ENCODE peak calls at places on chromosomes 11 and 22, in seven cellular contexts. E is neuronal stem cell, I is mesendoderm, R is H1, V is H9, D is mesenchymal stem cell, X is trophoblast cell. L is an unnamed sample.

GRCh38 chr11:43269229-43269928 is 42.4 kb upstream of the API5 start:
- DNase-seq in X (no peak), I (peak), D (no peak), E (no peak), V (peak), R (no peak), L (no peak)

GRCh38 chr11:4643682-4644081 is at the start of gene OR51E1:
- DNase-seq in X (no peak), D (no peak), E (no peak), R (no peak), V (no peak), I (no peak), L (no peak)

GRCh38 chr22:30552719-30553118 is 6.2 kb upstream of the SEC14L6 start:
- DNase-seq in I (no peak), E (no peak), D (no peak), V (no peak), R (no peak), X (no peak), L (no peak)

GRCh38 chr22:27676545-27677188 is 124.9 kb downstream of the MN1 start:
- DNase-seq in X (no peak), D (no peak), R (no peak), E (no peak), I (no peak), V (no peak), L (no peak)

GRCh38 chr11:86167499-86168161 is 76.9 kb upstream of the EED start:
- DNase-seq in V (no peak), E (no peak), X (no peak), R (no peak), D (peak), I (no peak), L (no peak)

GRCh38 chr11:65625628-65626342 is 10.2 kb downstream of the PCNX3 start:
- DNase-seq in V (peak), R (no peak), D (no peak), E (no peak), I (peak), X (no peak), L (no peak)

GRCh38 chr11:77470504-77470903 is 3.4 kb downstream of the PAK1 start:
- DNase-seq in D (no peak), X (no peak), E (no peak), V (no peak), I (peak), R (no peak), L (no peak)

GRCh38 chr11:132655187-132655855 is 877.0 kb downstream of the OPCML start:
- DNase-seq in V (no peak), D (no peak), X (no peak), R (no peak), I (no peak), E (no peak), L (no peak)

GRCh38 chr11:44446996-44447771 is 118.3 kb upstream of the CD82 start:
- DNase-seq in I (no peak), X (no peak), R (no peak), E (no peak), D (no peak), V (no peak), L (no peak)

GRCh38 chr22:27983361-27983791 is 64.3 kb upstream of the PITPNB start:
- DNase-seq in E (no peak), X (no peak), V (peak), I (no peak), D (no peak), R (no peak), L (no peak)

GRCh38 chr11:77299528-77299993 is 1.9 kb downstream of the GDPD4 start:
- DNase-seq in X (no peak), V (no peak), I (no peak), D (no peak), R (no peak), E (no peak), L (peak)

GRCh38 chr11:10268746-10269487 is 25.1 kb downstream of the SBF2 start:
- DNase-seq in R (no peak), D (peak), X (no peak), I (no peak), V (no peak), E (no peak), L (peak)

GRCh38 chr11:71140206-71140919 is 112.0 kb downstream of the SHANK2 start:
- DNase-seq in R (no peak), D (no peak), X (no peak), V (no peak), I (no peak), E (no peak), L (no peak)

GRCh38 chr11:88016392-88017020 is 158.7 kb downstream of the RAB38 start:
- DNase-seq in I (peak), R (peak), E (peak), V (peak), X (peak), D (peak), L (peak)

GRCh38 chr11:103016031-103016430 is 60.5 kb upstream of the MMP13 start:
- DNase-seq in R (no peak), D (no peak), I (no peak), X (no peak), E (no peak), V (no peak), L (no peak)

GRCh38 chr11:8693555-8693954 is 11.0 kb downstream of the RPL27A start:
- DNase-seq in V (no peak), I (no peak), X (no peak), E (no peak), R (no peak), D (no peak), L (no peak)

GRCh38 chr11:17683378-17684161 is 35.8 kb upstream of the MYOD1 start:
- DNase-seq in R (no peak), X (peak), E (no peak), I (peak), V (no peak), D (peak), L (peak)

GRCh38 chr11:78402842-78403241 is 14.8 kb downstream of the GAB2 start:
- DNase-seq in R (no peak), V (no peak), E (no peak), D (no peak), I (no peak), X (no peak), L (no peak)

GRCh38 chr11:210122-210802 is 2.8 kb downstream of the RIC8A start:
- DNase-seq in D (peak), I (peak), E (no peak), V (no peak), X (peak), R (no peak), L (peak)

GRCh38 chr22:50040717-50041116 is 17.4 kb downstream of the TTLL8 start:
- DNase-seq in E (no peak), I (no peak), V (no peak), R (no peak), X (no peak), D (no peak), L (no peak)

GRCh38 chr22:33124471-33124870 is 66.3 kb upstream of the SYN3 start:
- DNase-seq in X (no peak), E (no peak), V (no peak), D (no peak), I (no peak), R (no peak), L (no peak)

GRCh38 chr22:49192180-49192856 is 635.4 kb downstream of the BRD1 start:
- DNase-seq in X (no peak), R (no peak), V (no peak), D (no peak), I (no peak), E (no peak), L (no peak)

GRCh38 chr11:119093666-119093950 is 8.0 kb downstream of the DPAGT1 start:
- DNase-seq in V (no peak), I (no peak), R (no peak), D (no peak), E (no peak), X (no peak), L (no peak)

GRCh38 chr22:26804315-26804714 is 146.9 kb downstream of the MIAT start:
- DNase-seq in V (no peak), X (no peak), E (no peak), I (no peak), R (no peak), D (no peak), L (no peak)

GRCh38 chr11:100789500-100789899 is 102.4 kb downstream of the ARHGAP42 start:
- DNase-seq in R (no peak), V (no peak), D (no peak), I (peak), E (no peak), X (no peak), L (peak)

GRCh38 chr11:7514099-7514725 is 413 bp downstream of the PPFIBP2 start:
- DNase-seq in R (no peak), I (no peak), E (no peak), D (peak), V (no peak), X (no peak), L (no peak)

GRCh38 chr22:49380095-49380827 is 447.4 kb downstream of the BRD1 start:
- DNase-seq in E (no peak), D (no peak), I (no peak), R (no peak), V (no peak), X (no peak), L (no peak)

GRCh38 chr11:104365676-104366075 is 201.7 kb upstream of the PDGFD start:
- DNase-seq in E (no peak), V (no peak), D (no peak), X (no peak), I (no peak), R (no peak), L (no peak)

GRCh38 chr11:25927391-25927790 is 404.5 kb upstream of the ANO3 start:
- DNase-seq in X (no peak), E (peak), V (no peak), R (no peak), D (peak), I (peak), L (no peak)

GRCh38 chr22:42399315-42400271 is 32.6 kb downstream of the NFAM1 start:
- DNase-seq in I (peak), E (peak), D (peak), X (no peak), R (no peak), V (peak), L (no peak)

GRCh38 chr11:112227002-112227401 is 774 bp downstream of the PTS start:
- DNase-seq in V (no peak), R (no peak), X (no peak), E (no peak), D (peak), I (no peak), L (peak)

GRCh38 chr22:24521791-24522245 is 26.7 kb downstream of the UPB1 start:
- DNase-seq in E (peak), R (peak), D (peak), V (peak), I (peak), X (peak), L (peak)

GRCh38 chr22:47589271-47590250 is 827.1 kb downstream of the TBC1D22A start:
- DNase-seq in V (no peak), I (no peak), R (no peak), D (no peak), X (no peak), E (no peak), L (no peak)

GRCh38 chr11:101470414-101470813 is 113.4 kb downstream of the TRPC6 start:
- DNase-seq in V (no peak), E (no peak), X (no peak), D (peak), I (no peak), R (no peak), L (peak)

GRCh38 chr11:61666684-61667297 is 13.4 kb upstream of the DAGLA start:
- DNase-seq in E (no peak), V (peak), X (no peak), D (no peak), R (no peak), I (peak), L (no peak)

GRCh38 chr11:6962673-6963072 is 36.4 kb downstream of the ZNF215 start:
- DNase-seq in R (no peak), X (no peak), E (no peak), V (no peak), D (no peak), I (no peak), L (no peak)

DNA sequence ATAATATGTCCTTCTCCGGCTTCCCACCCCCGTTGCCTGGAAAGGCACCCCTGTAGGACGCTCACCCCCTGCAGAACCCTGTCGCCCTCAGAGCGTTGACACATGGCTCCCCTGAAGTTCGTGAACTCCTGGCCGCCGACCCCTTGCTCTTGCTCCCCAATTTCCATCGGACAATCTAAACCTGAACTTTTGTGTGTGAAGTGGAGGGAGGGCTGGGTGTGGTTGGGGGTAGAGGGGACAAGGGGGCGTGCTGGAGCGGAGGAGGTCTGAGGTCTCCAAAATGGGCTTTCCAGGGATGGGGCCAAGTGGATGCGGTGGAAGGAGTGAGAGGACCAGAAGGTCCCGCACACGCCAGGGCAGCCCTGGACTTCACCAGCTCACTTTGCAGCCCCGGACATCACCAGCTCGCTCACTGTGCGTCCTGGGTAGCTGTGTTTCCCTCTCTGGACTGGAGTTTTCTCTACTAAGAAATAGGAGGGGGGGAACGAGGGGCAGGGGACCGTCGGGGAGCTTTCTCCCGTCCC is 18.6 kb downstream of the CREB3L1 start:
- DNase-seq in I (peak), R (no peak), V (no peak), E (no peak), D (no peak), X (no peak), L (no peak)
- H3K9ac ChIP-seq in I (peak), R (no peak), V (no peak), E (peak), D (peak), X (no peak), L (peak)

GRCh38 chr11:81647374-81647773 is 1086.3 kb downstream of the FAM181B start:
- DNase-seq in X (no peak), E (no peak), V (no peak), I (no peak), D (no peak), R (no peak), L (no peak)
- H2BK5ac ChIP-seq in X (no peak), E (no peak), V (no peak), I (no peak), D (no peak), R (no peak), L (no peak)

GRCh38 chr11:1949922-1950321 is 2.8 kb downstream of the MRPL23 start:
- DNase-seq in R (no peak), X (no peak), D (no peak), E (no peak), V (no peak), I (no peak), L (no peak)

GRCh38 chr11:1949302-1949701 is 2.2 kb downstream of the MRPL23 start:
- DNase-seq in E (no peak), I (no peak), D (no peak), R (no peak), X (no peak), V (no peak), L (no peak)

GRCh38 chr11:1947592-1948237 is 583 bp downstream of the MRPL23 start:
- DNase-seq in I (no peak), R (no peak), E (no peak), X (no peak), V (no peak), D (no peak), L (no peak)

GRCh38 chr11:1946812-1947480 is at the start of gene MRPL23:
- DNase-seq in R (no peak), I (no peak), V (no peak), E (no peak), D (no peak), X (no peak), L (no peak)

GRCh38 chr11:1948389-1948788 is 1.3 kb downstream of the MRPL23 start:
- DNase-seq in E (no peak), V (no peak), D (no peak), X (no peak), I (no peak), R (no peak), L (no peak)
- H3K9ac ChIP-seq in E (no peak), V (no peak), D (no peak), X (no peak), I (no peak), R (no peak), L (no peak)

DNA sequence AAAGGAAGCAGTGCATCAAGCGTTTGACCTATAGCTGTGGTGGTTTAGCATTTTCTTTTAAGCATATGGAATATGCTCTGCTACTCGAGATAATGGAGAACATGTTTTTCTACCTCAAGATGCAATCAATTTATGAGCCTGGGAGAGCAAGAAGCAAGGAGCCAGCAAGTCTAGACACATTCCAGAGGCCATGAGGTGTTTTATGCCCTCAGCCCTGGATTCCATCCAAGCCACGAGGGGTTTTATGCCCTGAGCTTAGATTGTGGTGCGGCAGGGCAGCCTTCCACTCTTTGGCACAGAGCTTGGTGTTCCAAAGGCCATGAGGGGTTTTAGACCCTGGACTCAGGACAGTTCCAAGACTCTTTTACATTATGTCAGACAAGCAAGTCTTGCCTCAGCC is 11.7 kb upstream of the DNAJB13 start:
- DNase-seq in R (no peak), E (no peak), X (peak), I (peak), V (no peak), D (no peak), L (no peak)
- H2BK5ac ChIP-seq in R (no peak), E (no peak), X (no peak), I (no peak), V (no peak), D (no peak), L (no peak)

GRCh38 chr11:35009941-35010337 is 93.5 kb downstream of the PDHX start:
- DNase-seq in E (no peak), V (no peak), R (no peak), D (no peak), X (no peak), I (no peak), L (no peak)
- H3K9ac ChIP-seq in E (no peak), V (no peak), R (no peak), D (peak), X (no peak), I (no peak), L (no peak)

GRCh38 chr11:108170191-108170590 is 48.8 kb downstream of the ACAT1 start:
- DNase-seq in V (no peak), D (no peak), X (no peak), E (no peak), I (no peak), R (no peak), L (no peak)

GRCh38 chr11:108167624-108168023 is 46.3 kb downstream of the ACAT1 start:
- DNase-seq in D (no peak), V (no peak), R (no peak), E (no peak), I (no peak), X (no peak), L (no peak)
- H2BK5ac ChIP-seq in D (no peak), V (no peak), R (no peak), E (no peak), I (no peak), X (no peak), L (no peak)

GRCh38 chr22:23264610-23265388 is 84.5 kb downstream of the BCR start:
- DNase-seq in I (no peak), D (no peak), E (no peak), V (no peak), X (no peak), R (no peak), L (no peak)

GRCh38 chr22:23268139-23268712 is 87.9 kb downstream of the BCR start:
- DNase-seq in D (no peak), R (no peak), X (no peak), V (no peak), E (no peak), I (peak), L (no peak)

GRCh38 chr22:23265389-23265700 is 85.0 kb downstream of the BCR start:
- DNase-seq in R (no peak), X (no peak), V (no peak), D (no peak), I (no peak), E (no peak), L (no peak)

GRCh38 chr22:23267225-23268043 is 87.1 kb downstream of the BCR start:
- DNase-seq in V (no peak), I (no peak), E (no peak), R (no peak), X (no peak), D (no peak), L (no peak)

GRCh38 chr22:23266780-23267179 is 86.5 kb downstream of the BCR start:
- DNase-seq in V (no peak), R (no peak), I (no peak), X (no peak), D (no peak), E (no peak), L (no peak)
- H3K9ac ChIP-seq in V (no peak), R (no peak), I (no peak), X (no peak), D (no peak), E (no peak), L (no peak)

DNA sequence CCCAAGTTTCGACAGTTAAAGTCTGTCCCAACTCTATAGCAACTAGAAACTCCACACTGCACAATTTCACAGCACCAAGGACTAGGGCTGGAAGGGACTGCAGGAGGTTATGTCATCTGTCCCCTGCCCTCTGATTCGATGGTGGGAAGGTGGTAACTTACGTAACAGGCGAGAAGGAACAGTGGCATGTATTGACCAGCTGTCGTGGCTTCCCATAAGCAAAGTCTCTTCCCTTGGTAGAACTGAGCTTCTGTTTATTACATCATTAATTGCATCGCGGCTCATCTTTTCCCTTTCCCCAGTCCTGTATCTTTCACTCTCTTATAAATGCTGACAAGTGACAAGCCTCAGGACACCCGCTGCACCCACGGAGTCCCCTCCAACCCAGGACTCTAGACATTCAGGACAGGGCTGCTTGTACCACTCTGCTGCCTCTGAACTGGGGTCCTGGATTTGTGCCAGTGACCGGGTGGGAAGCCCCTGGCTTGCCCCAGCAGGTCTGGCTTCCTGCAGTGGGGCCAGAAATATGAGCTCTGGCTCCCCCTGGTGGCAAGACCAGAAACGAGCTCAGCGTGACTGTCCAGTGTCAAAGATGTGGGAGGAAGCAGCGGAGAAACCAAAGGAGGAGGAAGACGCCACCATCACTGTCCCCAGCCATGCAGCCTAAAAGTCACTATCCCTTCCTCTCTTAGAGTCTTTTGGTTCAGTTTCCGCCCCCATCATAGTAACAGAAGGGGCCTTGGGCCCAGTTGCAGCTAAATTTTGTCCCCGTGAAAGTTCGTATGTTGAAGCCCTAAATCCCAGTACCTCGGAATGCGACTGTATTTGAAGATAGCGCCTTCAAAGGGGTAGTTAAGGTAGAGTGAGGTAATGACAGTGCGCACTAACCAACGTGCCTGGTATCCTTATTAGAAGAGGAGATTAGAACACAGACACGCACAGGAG is 84.5 kb downstream of the ISX start:
- DNase-seq in R (peak), V (peak), X (peak), D (peak), E (peak), I (peak), L (peak)
- H2BK5ac ChIP-seq in R (peak), V (no peak), X (no peak), D (no peak), E (no peak), I (no peak), L (no peak)